ENCODE peak calls at places on chromosomes 3 and 15, in five cellular contexts. W is endodermal cell, R is astrocyte, U is mammary epithelial cell, S is neuronal stem cell. L is an unnamed sample.

GRCh38 chr3:62208385-62208784 is 165.0 kb downstream of the FEZF2 start:
- DNase-seq in W (no peak), U (no peak), R (no peak), S (no peak), L (no peak)

GRCh38 chr3:16243706-16244490 is 20.8 kb downstream of the DPH3 start:
- DNase-seq in U (no peak), S (no peak), W (no peak), R (peak), L (peak)

GRCh38 chr3:194134757-194135515 is 1.0 kb upstream of the HES1 start:
- DNase-seq in S (peak), U (peak), W (peak), R (peak), L (peak)

GRCh38 chr3:16728762-16729745 is 123.8 kb upstream of the DAZL start:
- DNase-seq in S (no peak), R (peak), U (peak), W (no peak), L (peak)

GRCh38 chr15:48842501-48842900 is 31.6 kb upstream of the CEP152 start:
- DNase-seq in R (no peak), S (no peak), U (no peak), W (no peak), L (no peak)

GRCh38 chr3:189629803-189630455 is 1.3 kb upstream of the TP63 start:
- DNase-seq in W (no peak), S (no peak), R (no peak), U (no peak), L (no peak)

GRCh38 chr15:66833372-66833771 is 131.3 kb downstream of the SMAD6 start:
- DNase-seq in W (no peak), R (no peak), U (no peak), S (no peak), L (no peak)

GRCh38 chr15:70545526-70545925 is 217.8 kb downstream of the UACA start:
- DNase-seq in W (peak), U (no peak), R (no peak), S (no peak), L (no peak)

GRCh38 chr3:98573231-98573728 is 20.1 kb downstream of the CPOX start:
- DNase-seq in R (no peak), W (no peak), S (no peak), U (peak), L (peak)

GRCh38 chr3:184305577-184305976 is 6.5 kb downstream of the PSMD2 start:
- DNase-seq in S (no peak), R (no peak), U (no peak), W (no peak), L (peak)

GRCh38 chr15:100703032-100703578 is 100.7 kb downstream of the ASB7 start:
- DNase-seq in U (peak), S (no peak), W (peak), R (peak), L (peak)

GRCh38 chr3:170357920-170358854 is 672 bp downstream of the SKIL start:
- DNase-seq in R (peak), W (peak), U (peak), S (peak), L (peak)

GRCh38 chr15:78872155-78872971 is at the start of gene MORF4L1:
- DNase-seq in W (peak), R (peak), S (peak), U (peak), L (peak)

GRCh38 chr15:94451461-94451860 is 220.1 kb downstream of the MCTP2 start:
- DNase-seq in U (peak), S (no peak), R (no peak), W (no peak), L (no peak)

GRCh38 chr15:52306270-52306669 is 10.7 kb upstream of the MYO5C start:
- DNase-seq in W (no peak), R (peak), U (peak), S (no peak), L (peak)

GRCh38 chr15:91853501-91853967 is at the start of gene SLCO3A1:
- DNase-seq in S (peak), U (peak), W (peak), R (no peak), L (no peak)

GRCh38 chr3:161914703-161915102 is 418.1 kb downstream of the OTOL1 start:
- DNase-seq in S (peak), R (peak), W (peak), U (no peak), L (peak)

GRCh38 chr3:189588061-189588817 is 43.0 kb upstream of the TP63 start:
- DNase-seq in U (peak), W (no peak), S (no peak), R (peak), L (peak)

GRCh38 chr3:141058996-141059395 is 7.8 kb downstream of the SPSB4 start:
- DNase-seq in S (no peak), R (no peak), W (no peak), U (no peak), L (no peak)

GRCh38 chr3:176953106-176954080 is 243.9 kb downstream of the TBL1XR1 start:
- DNase-seq in W (no peak), U (no peak), S (no peak), R (peak), L (peak)

GRCh38 chr3:162770556-162770955 is 1273.9 kb downstream of the OTOL1 start:
- DNase-seq in W (no peak), S (no peak), U (no peak), R (no peak), L (no peak)

GRCh38 chr3:128794788-128795649 is 69.0 kb downstream of the RAB7A start:
- DNase-seq in U (peak), R (peak), S (peak), W (peak), L (peak)

GRCh38 chr15:57665939-57666338 is 40.6 kb upstream of the POLR2M start:
- DNase-seq in R (no peak), W (no peak), U (no peak), S (no peak), L (no peak)

GRCh38 chr3:189137416-189137815 is 34.4 kb upstream of the TPRG1 start:
- DNase-seq in S (peak), W (no peak), U (no peak), R (no peak), L (no peak)

GRCh38 chr3:16448691-16449090 is 64.8 kb downstream of the RFTN1 start:
- DNase-seq in W (peak), R (peak), S (no peak), U (peak), L (peak)

GRCh38 chr15:40909662-40910625 is 15.7 kb downstream of the VPS18 start:
- DNase-seq in S (no peak), R (no peak), W (no peak), U (no peak), L (no peak)

GRCh38 chr3:4584537-4585249 is 91.5 kb downstream of the ITPR1 start:
- DNase-seq in R (no peak), S (no peak), U (peak), W (no peak), L (no peak)

GRCh38 chr3:123119802-123120201 is 53.0 kb downstream of the PDIA5 start:
- DNase-seq in S (peak), R (no peak), U (no peak), W (peak), L (no peak)

GRCh38 chr3:185630182-185630622 is 44.1 kb downstream of the SENP2 start:
- DNase-seq in W (no peak), U (peak), R (peak), S (no peak), L (peak)

GRCh38 chr3:185631108-185631507 is 45.0 kb downstream of the SENP2 start:
- DNase-seq in U (no peak), R (no peak), S (no peak), W (no peak), L (no peak)

GRCh38 chr3:185632996-185633395 is 46.9 kb downstream of the SENP2 start:
- DNase-seq in R (no peak), U (no peak), W (no peak), S (no peak), L (no peak)

GRCh38 chr3:185631508-185632206 is 45.6 kb downstream of the SENP2 start:
- DNase-seq in R (no peak), U (peak), W (no peak), S (no peak), L (peak)

GRCh38 chr3:185629554-185630181 is 43.6 kb downstream of the SENP2 start:
- DNase-seq in W (no peak), U (no peak), R (no peak), S (no peak), L (no peak)
- H3K9ac ChIP-seq in W (no peak), U (no peak), R (peak), S (no peak), L (no peak)

DNA sequence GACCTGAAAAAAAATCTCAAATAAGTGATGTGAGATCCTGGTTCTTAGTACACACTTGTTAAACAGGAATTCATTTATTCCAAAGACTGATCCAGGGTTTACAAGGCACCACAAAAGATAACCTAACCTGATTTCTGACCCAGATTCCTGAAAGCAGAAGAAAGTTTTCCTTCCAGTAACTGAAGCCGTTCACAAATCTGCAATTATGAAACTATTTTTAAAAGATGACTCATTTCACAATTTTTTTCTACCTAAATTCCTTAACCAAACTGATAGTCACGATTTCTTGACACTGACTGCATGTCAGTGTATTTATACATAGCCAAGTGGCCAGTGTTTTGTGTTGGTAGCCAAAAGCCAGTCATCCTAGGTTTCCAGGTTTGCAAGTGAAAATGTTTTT is 17.1 kb downstream of the SLC9A9 start:
- DNase-seq in R (peak), W (no peak), U (peak), S (no peak), L (peak)
- H3K9ac ChIP-seq in R (no peak), W (no peak), U (peak), S (no peak), L (no peak)

DNA sequence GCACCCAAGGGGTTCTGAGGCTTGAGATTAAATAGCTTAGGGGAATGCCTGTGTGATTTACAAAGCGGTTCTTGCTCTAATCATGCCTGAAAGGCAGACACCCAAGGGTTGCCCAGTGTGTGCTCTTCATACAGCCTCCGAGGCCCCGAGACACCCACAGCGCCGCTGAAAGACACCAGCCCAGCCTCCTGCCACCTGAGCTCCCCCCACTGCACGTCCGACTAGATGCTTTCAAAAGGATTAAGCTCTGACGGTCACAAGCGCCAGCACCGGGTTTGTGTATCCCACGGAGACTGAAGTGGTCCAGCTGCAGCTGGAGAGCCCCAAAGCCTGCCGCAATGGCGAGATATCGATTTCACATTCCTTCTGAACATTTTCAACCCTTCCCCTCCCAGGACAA is 50.3 kb downstream of the SPATA12 start:
- DNase-seq in U (no peak), S (peak), R (no peak), W (no peak), L (no peak)
- H3K9ac ChIP-seq in U (no peak), S (no peak), R (no peak), W (no peak), L (no peak)

GRCh38 chr3:13420051-13420816 is at the start of gene NUP210:
- DNase-seq in S (peak), W (peak), U (no peak), R (no peak), L (peak)

GRCh38 chr3:13419356-13420050 is 619 bp downstream of the NUP210 start:
- DNase-seq in S (peak), W (peak), R (no peak), U (no peak), L (peak)

GRCh38 chr3:13424111-13424844 is 4.2 kb upstream of the NUP210 start:
- DNase-seq in U (no peak), R (no peak), S (no peak), W (no peak), L (peak)

GRCh38 chr3:13424865-13425605 is 4.9 kb upstream of the NUP210 start:
- DNase-seq in U (no peak), W (no peak), R (no peak), S (no peak), L (no peak)

GRCh38 chr3:13420817-13421755 is 964 bp upstream of the NUP210 start:
- DNase-seq in U (no peak), R (no peak), S (peak), W (peak), L (no peak)
- H3K9ac ChIP-seq in U (no peak), R (no peak), S (peak), W (no peak), L (peak)

GRCh38 chr3:157078131-157078835 is 81.7 kb downstream of the CCNL1 start:
- DNase-seq in W (no peak), U (no peak), S (no peak), R (no peak), L (peak)
- H3K9ac ChIP-seq in W (no peak), U (no peak), S (no peak), R (no peak), L (no peak)

GRCh38 chr15:74174966-74175270 is 1.4 kb downstream of the ISLR start:
- DNase-seq in R (no peak), W (peak), U (no peak), S (no peak), L (no peak)

GRCh38 chr15:74172751-74173544 is 562 bp upstream of the ISLR start:
- DNase-seq in W (peak), S (no peak), U (no peak), R (peak), L (no peak)

GRCh38 chr15:74174216-74174965 is 881 bp downstream of the ISLR start:
- DNase-seq in U (no peak), R (no peak), W (peak), S (no peak), L (no peak)

GRCh38 chr15:74171965-74172541 is 1.5 kb upstream of the ISLR start:
- DNase-seq in W (no peak), S (no peak), R (no peak), U (no peak), L (no peak)

GRCh38 chr15:74173545-74174215 is at the start of gene ISLR:
- DNase-seq in W (peak), R (peak), S (no peak), U (no peak), L (no peak)
- H3K9ac ChIP-seq in W (no peak), R (peak), S (peak), U (no peak), L (no peak)

GRCh38 chr15:63902671-63903035 is 68.9 kb upstream of the HERC1 start:
- DNase-seq in R (no peak), S (no peak), U (no peak), W (no peak), L (no peak)
- H3K9ac ChIP-seq in R (no peak), S (no peak), U (no peak), W (no peak), L (no peak)

GRCh38 chr3:42090973-42091731 is at the start of gene TRAK1:
- DNase-seq in W (no peak), R (peak), U (peak), S (no peak), L (no peak)

GRCh38 chr3:42092006-42092405 is 849 bp downstream of the TRAK1 start:
- DNase-seq in W (no peak), S (no peak), R (no peak), U (peak), L (no peak)

GRCh38 chr3:42085641-42086376 is 5.3 kb upstream of the TRAK1 start:
- DNase-seq in S (no peak), U (no peak), R (no peak), W (no peak), L (no peak)

GRCh38 chr3:42084593-42084992 is 6.6 kb upstream of the TRAK1 start:
- DNase-seq in S (no peak), U (no peak), W (no peak), R (no peak), L (peak)

DNA sequence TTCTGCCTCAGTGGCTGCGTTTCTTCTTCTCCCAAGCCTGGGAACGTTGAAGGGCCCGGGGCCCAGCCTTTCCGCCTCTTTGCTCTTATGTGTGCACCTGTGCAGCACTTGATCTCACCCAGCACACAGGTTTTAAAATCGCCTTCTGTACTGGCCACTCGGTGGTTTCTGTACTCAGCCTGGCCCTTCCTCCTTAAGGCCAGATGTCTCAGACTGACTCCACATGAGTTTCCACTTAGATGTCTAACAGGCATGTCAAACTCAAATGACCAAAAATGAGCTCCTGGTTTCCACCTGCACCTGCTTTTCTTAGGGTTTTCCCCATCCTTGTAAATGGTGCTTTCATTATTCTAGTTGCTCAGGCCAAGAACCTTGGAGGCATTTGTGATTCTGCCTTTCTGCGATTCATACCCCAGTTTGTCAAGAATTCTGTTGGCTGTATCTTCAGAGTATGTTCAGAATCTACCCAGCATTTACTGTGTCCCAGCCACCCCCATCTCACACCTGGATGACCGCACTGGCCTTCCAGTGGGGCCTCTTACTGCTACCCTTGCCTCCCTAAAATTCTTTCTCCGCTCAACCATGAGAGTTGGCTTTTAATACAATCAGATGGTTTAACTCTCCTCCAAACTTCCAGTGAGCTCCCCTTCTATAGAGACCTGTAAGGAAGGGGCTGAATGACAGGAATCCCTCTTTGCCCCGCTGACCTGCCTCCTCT is 2.2 kb upstream of the TRAK1 start:
- DNase-seq in W (no peak), S (no peak), R (no peak), U (no peak), L (no peak)
- H3K9ac ChIP-seq in W (no peak), S (no peak), R (no peak), U (no peak), L (no peak)

GRCh38 chr3:9769012-9769411 is 735 bp downstream of the CAMK1 start:
- DNase-seq in S (no peak), R (no peak), U (no peak), W (no peak), L (no peak)
- H3K9ac ChIP-seq in S (peak), R (peak), U (no peak), W (peak), L (peak)

GRCh38 chr3:149401926-149402310 is 24.5 kb upstream of the TM4SF1 start:
- DNase-seq in U (no peak), W (no peak), S (no peak), R (peak), L (no peak)

GRCh38 chr3:149402481-149402880 is 25.0 kb upstream of the TM4SF1 start:
- DNase-seq in W (no peak), R (no peak), U (no peak), S (no peak), L (no peak)

GRCh38 chr3:149400645-149401044 is 23.2 kb upstream of the TM4SF1 start:
- DNase-seq in U (no peak), R (no peak), W (no peak), S (no peak), L (no peak)

GRCh38 chr3:149403443-149403842 is 26.0 kb upstream of the TM4SF1 start:
- DNase-seq in R (no peak), W (no peak), U (no peak), S (no peak), L (no peak)

DNA sequence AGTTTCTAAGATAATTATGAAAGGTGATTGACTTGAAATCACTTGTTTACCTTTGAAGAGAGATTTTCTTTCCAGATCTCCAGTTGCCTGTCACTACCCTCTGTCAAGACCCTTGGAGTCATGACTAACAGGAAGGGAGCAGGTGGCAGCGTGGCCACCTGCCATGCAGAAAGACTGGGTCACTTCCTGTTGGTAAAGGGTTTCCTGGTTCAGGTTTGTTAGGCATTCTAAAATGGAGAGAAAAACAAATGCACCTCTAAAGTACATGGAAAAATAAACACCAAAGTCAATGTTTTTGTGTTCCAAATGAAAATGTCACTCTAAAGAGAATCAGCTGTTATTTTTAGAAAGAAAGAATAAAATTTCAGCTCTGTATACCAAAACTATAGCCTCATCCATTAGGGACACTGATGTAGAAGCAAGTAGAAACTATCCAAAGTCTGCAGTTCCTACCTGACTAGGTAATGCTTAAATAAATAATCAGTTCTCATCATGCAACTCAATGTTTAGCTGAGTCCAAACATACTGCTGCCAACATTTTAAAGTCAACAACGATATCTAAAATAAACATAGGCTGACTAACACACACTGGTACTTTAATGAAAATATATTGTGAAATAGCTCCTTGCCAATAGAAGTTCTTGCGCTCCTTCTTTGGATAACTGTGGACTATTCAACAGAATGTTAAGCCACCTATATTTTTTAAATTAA is 23.9 kb upstream of the TM4SF1 start:
- DNase-seq in U (peak), R (peak), W (no peak), S (no peak), L (peak)
- H3K9ac ChIP-seq in U (no peak), R (no peak), W (no peak), S (no peak), L (peak)